ENCODE peak calls at places on chromosomes 2 and 18, in four cellular contexts. D is activated naive CD8-positive, alpha-beta T cell treated with anti-CD3 and anti-CD28 coated beads for 36 hours; J is naive thymus-derived CD8-positive, alpha-beta T cell; Q is RKO. N is an unnamed sample.

GRCh38 chr2:115389024-115389423 is 946.6 kb downstream of the DPP10 start:
- DNase-seq in D (no peak), J (no peak), Q (no peak), N (no peak)

GRCh38 chr2:182866461-182867369 is at the start of gene FRZB:
- DNase-seq in D (peak; percentile 3), J (no peak), Q (no peak), N (no peak)

GRCh38 chr2:240784629-240785423 is 35.2 kb downstream of the KIF1A start:
- DNase-seq in D (no peak), J (no peak), Q (no peak), N (no peak)

GRCh38 chr2:195706161-195706900 is 49.3 kb downstream of the SLC39A10 start:
- DNase-seq in D (no peak), J (no peak), Q (no peak), N (no peak)

GRCh38 chr2:241943209-241943850 is 73.8 kb downstream of the RTP5 start:
- DNase-seq in D (no peak), J (no peak), Q (no peak), N (no peak)

GRCh38 chr18:858016-858415 is 46.0 kb upstream of the YES1 start:
- DNase-seq in D (no peak), J (no peak), Q (no peak), N (no peak)

GRCh38 chr18:76453057-76453561 is 41.9 kb downstream of the ZNF516 start:
- DNase-seq in D (no peak), J (no peak), Q (no peak), N (no peak)

GRCh38 chr2:169999041-169999440 is 171.8 kb downstream of the UBR3 start:
- DNase-seq in D (no peak), J (no peak), Q (no peak), N (no peak)

GRCh38 chr2:181575650-181576025 is 81.3 kb downstream of the CERKL start:
- DNase-seq in D (no peak), J (no peak), Q (no peak), N (no peak)

GRCh38 chr2:27262379-27263286 is at the start of gene SLC30A3:
- DNase-seq in D (peak; percentile 74), J (peak; percentile 56), Q (no peak), N (peak; percentile 32)